ENCODE peak calls at places on chromosomes 11 and 22, in five cellular contexts. H is heart left ventricle, I is adrenal gland, C is stomach, Q is uterus. G is an unnamed sample.

GRCh38 chr22:43293661-43294392 is 49.3 kb downstream of the SCUBE1 start:
- DNase-seq in H (no peak), I (peak; percentile 96), C (peak; percentile 57), Q (peak; percentile 41), G (no peak)

GRCh38 chr11:92141725-92142124 is 82.9 kb upstream of the FAT3 start:
- DNase-seq in H (no peak), I (no peak), C (no peak), Q (no peak), G (no peak)

GRCh38 chr11:1354125-1354938 is 35.4 kb upstream of the BRSK2 start:
- DNase-seq in H (no peak), I (no peak), C (no peak), Q (no peak), G (no peak)

GRCh38 chr11:28464252-28464867 is 356.2 kb downstream of the METTL15 start:
- DNase-seq in H (no peak), I (no peak), C (no peak), Q (no peak), G (no peak)

GRCh38 chr22:25892678-25893077 is 150.7 kb downstream of the MYO18B start:
- DNase-seq in H (no peak), I (no peak), C (no peak), Q (no peak), G (no peak)

GRCh38 chr22:47328550-47329243 is 566.2 kb downstream of the TBC1D22A start:
- DNase-seq in H (no peak), I (peak; percentile 41), C (no peak), Q (no peak), G (no peak)

GRCh38 chr11:36156486-36157150 is 132.6 kb downstream of the COMMD9 start:
- DNase-seq in H (no peak), I (no peak), C (no peak), Q (peak; percentile 33), G (no peak)

GRCh38 chr11:16785520-16786128 is 47.2 kb downstream of the C11orf58 start:
- DNase-seq in H (peak; percentile 70), I (peak; percentile 70), C (peak; percentile 71), Q (peak; percentile 54), G (peak; percentile 79)

GRCh38 chr11:78841451-78842060 is 266.9 kb upstream of the NARS2 start:
- DNase-seq in H (no peak), I (no peak), C (no peak), Q (peak; percentile 24), G (no peak)

GRCh38 chr11:28521075-28521474 is 412.9 kb downstream of the METTL15 start:
- DNase-seq in H (no peak), I (no peak), C (no peak), Q (no peak), G (peak; percentile 8)

GRCh38 chr11:32309541-32310217 is 125.7 kb downstream of the WT1 start:
- DNase-seq in H (no peak), I (no peak), C (no peak), Q (no peak), G (no peak)

GRCh38 chr11:6633422-6634408 is 14.5 kb upstream of the TPP1 start:
- DNase-seq in H (no peak), I (no peak), C (no peak), Q (no peak), G (no peak)

GRCh38 chr11:23974046-23974445 is 522.8 kb upstream of the LUZP2 start:
- DNase-seq in H (no peak), I (no peak), C (no peak), Q (no peak), G (no peak)

GRCh38 chr11:85558411-85558810 is 68.7 kb downstream of the DLG2 start:
- DNase-seq in H (no peak), I (no peak), C (no peak), Q (no peak), G (no peak)

GRCh38 chr22:47123827-47124442 is 361.5 kb downstream of the TBC1D22A start:
- DNase-seq in H (no peak), I (no peak), C (no peak), Q (no peak), G (no peak)

GRCh38 chr11:61875698-61876097 is 15.6 kb downstream of the FADS3 start:
- DNase-seq in H (no peak), I (no peak), C (no peak), Q (no peak), G (no peak)

GRCh38 chr22:27409299-27409698 is 392.3 kb downstream of the MN1 start:
- DNase-seq in H (no peak), I (no peak), C (no peak), Q (no peak), G (no peak)

GRCh38 chr11:10694481-10695239 is 1.1 kb upstream of the IRAG1 start:
- DNase-seq in H (no peak), I (no peak), C (no peak), Q (no peak), G (no peak)

GRCh38 chr11:15374418-15374817 is 259.7 kb downstream of the INSC start:
- DNase-seq in H (no peak), I (no peak), C (no peak), Q (no peak), G (no peak)

GRCh38 chr22:23533771-23534191 is 46.3 kb downstream of the IGLL1 start:
- DNase-seq in H (no peak), I (no peak), C (no peak), Q (no peak), G (peak; percentile 1)

GRCh38 chr11:86958259-86958658 is 3.1 kb upstream of the FZD4 start:
- DNase-seq in H (no peak), I (no peak), C (no peak), Q (no peak), G (no peak)

GRCh38 chr11:44674809-44675208 is 52.0 kb upstream of the TSPAN18 start:
- DNase-seq in H (no peak), I (no peak), C (no peak), Q (no peak), G (no peak)

GRCh38 chr11:18233912-18234311 is 2.7 kb downstream of the SAA4 start:
- DNase-seq in H (no peak), I (no peak), C (no peak), Q (no peak), G (no peak)

GRCh38 chr22:42217019-42217751 is 53.3 kb downstream of the TCF20 start:
- DNase-seq in H (no peak), I (no peak), C (no peak), Q (no peak), G (no peak)

GRCh38 chr11:134841411-134841810 is 429.4 kb upstream of the B3GAT1 start:
- DNase-seq in H (no peak), I (no peak), C (no peak), Q (no peak), G (no peak)

GRCh38 chr11:94926698-94927237 is 46.6 kb downstream of the CWC15 start:
- DNase-seq in H (peak; percentile 89), I (peak; percentile 78), C (peak; percentile 33), Q (peak; percentile 90), G (peak; percentile 53)

GRCh38 chr11:61949169-61950034 is 749 bp upstream of the BEST1 start:
- DNase-seq in H (peak; percentile 76), I (peak; percentile 64), C (no peak), Q (peak; percentile 89), G (peak; percentile 30)

GRCh38 chr22:49656291-49656851 is 171.3 kb downstream of the BRD1 start:
- DNase-seq in H (no peak), I (no peak), C (no peak), Q (no peak), G (no peak)

GRCh38 chr11:23336961-23337360 is 476.7 kb upstream of the CCDC179 start:
- DNase-seq in H (no peak), I (no peak), C (no peak), Q (no peak), G (no peak)

GRCh38 chr11:70503878-70504240 is 105.5 kb downstream of the CTTN start:
- DNase-seq in H (no peak), I (no peak), C (no peak), Q (no peak), G (no peak)

GRCh38 chr11:1671658-1672057 is 25.3 kb upstream of the KRTAP5-6 start:
- DNase-seq in H (no peak), I (no peak), C (no peak), Q (no peak), G (no peak)

GRCh38 chr11:36131719-36132349 is 157.4 kb downstream of the COMMD9 start:
- DNase-seq in H (peak; percentile 57), I (peak; percentile 50), C (peak; percentile 30), Q (peak; percentile 63), G (peak; percentile 24)

GRCh38 chr11:78218707-78219492 is 30.2 kb downstream of the USP35 start:
- DNase-seq in H (no peak), I (no peak), C (no peak), Q (no peak), G (no peak)

GRCh38 chr11:121881806-121882205 is 234.2 kb downstream of the BLID start:
- DNase-seq in H (no peak), I (no peak), C (no peak), Q (no peak), G (no peak)

DNA sequence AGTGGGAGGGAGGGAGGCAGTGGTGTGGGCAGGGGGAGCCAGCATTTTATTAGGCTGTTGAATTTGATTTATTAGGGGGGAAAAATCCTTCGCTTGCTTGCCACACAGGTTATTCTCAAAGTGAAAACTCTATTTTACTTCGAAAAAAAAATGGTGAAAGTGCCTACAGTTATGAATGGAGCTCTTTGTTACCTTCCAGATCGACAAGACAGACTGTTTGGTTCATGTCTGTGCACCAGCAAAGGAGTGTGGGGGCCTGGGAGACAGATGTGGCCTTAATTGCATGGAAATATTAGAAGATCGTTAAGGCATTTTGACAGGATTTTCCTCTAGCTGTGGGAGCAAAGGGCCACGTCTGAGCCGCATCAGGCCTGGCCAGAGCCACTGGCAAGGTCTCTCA is 45.7 kb downstream of the FLI1 start:
- DNase-seq in H (no peak), I (no peak), C (no peak), Q (no peak), G (no peak)
- H3K4me1 ChIP-seq in H (peaks cover 40% of the 10 kb centered on the region), I (no peaks in the 10 kb centered on the region), C (peaks cover 62% of the 10 kb centered on the region), Q (no peaks in the 10 kb centered on the region), G (no peaks in the 10 kb centered on the region)

DNA sequence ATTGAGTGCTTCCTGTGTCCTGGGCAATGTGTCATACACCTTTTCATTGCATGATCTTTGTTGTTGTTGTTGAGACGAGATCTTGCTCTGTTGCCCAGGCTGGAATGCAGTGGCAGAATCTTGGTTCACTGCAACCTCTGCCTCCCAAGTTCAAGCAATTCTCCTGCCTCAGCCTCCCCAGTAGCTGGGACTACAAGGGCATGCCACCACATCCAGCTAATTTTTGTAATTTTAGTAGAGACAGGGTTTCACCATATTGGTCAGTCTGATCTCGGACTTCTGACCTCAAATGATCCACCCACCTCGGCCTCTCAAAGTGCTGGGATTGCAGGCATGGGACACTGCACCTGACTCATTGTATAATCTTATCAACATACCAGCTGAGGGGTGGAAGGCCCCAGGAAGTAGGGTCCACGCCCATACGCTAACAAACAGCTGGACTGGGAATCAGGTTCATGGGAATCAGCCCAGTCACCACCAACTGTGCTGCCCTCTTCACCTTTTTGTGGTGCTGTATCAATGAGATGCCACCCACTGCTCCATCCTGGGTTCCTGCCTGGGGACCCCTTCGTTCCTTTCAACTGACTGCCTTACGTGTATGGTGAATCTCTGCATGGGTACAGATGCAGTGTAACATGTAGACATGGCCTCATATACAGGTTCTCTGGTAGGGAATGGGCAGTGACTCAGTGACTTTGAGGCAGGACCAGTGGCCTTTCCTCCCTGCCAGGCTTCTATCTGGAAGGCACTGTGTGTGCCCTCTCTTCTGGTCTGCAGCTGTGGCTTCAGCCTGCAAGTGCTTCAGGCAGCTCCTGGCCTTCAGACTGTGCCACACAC is 32.6 kb upstream of the YWHAH start:
- DNase-seq in H (no peak), I (no peak), C (peak; percentile 48), Q (no peak), G (no peak)
- TF ChIP-seq POLR2A in H (no peak), I (no peak), C (no peak), Q (no peak), G (no peak)

GRCh38 chr11:75465701-75466531 is 32.9 kb upstream of the KLHL35 start:
- DNase-seq in H (no peak), I (no peak), C (no peak), Q (no peak), G (peak; percentile 51)
- H3K4me1 ChIP-seq in H (peaks cover 13% of the 10 kb centered on the region), I (peaks cover 7% of the 10 kb centered on the region), C (peaks cover 7% of the 10 kb centered on the region), Q (peaks cover 12% of the 10 kb centered on the region), G (peaks cover 20% of the 10 kb centered on the region)

GRCh38 chr22:30922151-30922611 is 46.4 kb downstream of the MORC2 start:
- DNase-seq in H (peak; percentile 69), I (peak; percentile 61), C (peak; percentile 55), Q (peak; percentile 65), G (peak; percentile 47)
- TF ChIP-seq POLR2A in H (no peak), I (no peak), C (no peak), Q (no peak), G (no peak)